ENCODE peak calls at places on chromosomes 16 and 17, in ten cellular contexts. L is lower leg skin; U is transverse colon; W is CD8-positive, alpha-beta T cell; G is IMR-90; I is thoracic aorta; J is cardiac muscle cell; O is choroid plexus epithelial cell; S is mucosa of descending colon; F is AG04450. N is an unnamed sample.

GRCh38 chr16:84484579-84485254 is 19.7 kb downstream of the MEAK7 start:
- DNase-seq in L (peak; percentile 83), U (peak; percentile 55), W (peak; percentile 51), G (peak; percentile 74), I (no peak), J (peak; percentile 78), O (peak; percentile 82), S (peak; percentile 65), F (peak; percentile 36), N (no peak)

GRCh38 chr17:60141111-60142018 is 8.4 kb upstream of the CA4 start:
- DNase-seq in L (no peak), U (no peak), W (no peak), G (peak; percentile 13), I (no peak), J (peak; percentile 46), O (no peak), S (no peak), F (no peak), N (no peak)

GRCh38 chr16:31078597-31079341 is 4.5 kb downstream of the ZNF646 start:
- DNase-seq in L (no peak), U (no peak), W (no peak), G (no peak), I (no peak), J (no peak), O (no peak), S (no peak), F (no peak), N (no peak)

GRCh38 chr17:28416703-28417311 is 10.8 kb upstream of the SLC46A1 start:
- DNase-seq in L (peak; percentile 57), U (peak; percentile 68), W (peak; percentile 66), G (peak; percentile 59), I (no peak), J (peak; percentile 80), O (peak; percentile 83), S (peak; percentile 75), F (peak; percentile 24), N (no peak)

GRCh38 chr16:1878256-1878655 is 6.3 kb upstream of the MEIOB start:
- DNase-seq in L (no peak), U (no peak), W (no peak), G (no peak), I (no peak), J (no peak), O (no peak), S (no peak), F (no peak), N (no peak)

GRCh38 chr16:70746708-70747424 is 54.1 kb downstream of the VAC14 start:
- DNase-seq in L (peak; percentile 93), U (peak; percentile 82), W (no peak), G (peak; percentile 96), I (peak; percentile 64), J (peak; percentile 91), O (peak; percentile 83), S (peak; percentile 80), F (peak; percentile 82), N (peak; percentile 73)

GRCh38 chr17:7017827-7018200 is 5.0 kb upstream of the BCL6B start:
- DNase-seq in L (peak; percentile 87), U (no peak), W (no peak), G (no peak), I (no peak), J (no peak), O (no peak), S (no peak), F (no peak), N (no peak)

GRCh38 chr17:33572615-33573014 is 279.5 kb upstream of the ASIC2 start:
- DNase-seq in L (no peak), U (no peak), W (no peak), G (no peak), I (no peak), J (no peak), O (no peak), S (no peak), F (no peak), N (no peak)

GRCh38 chr16:70693231-70693671 is 7.4 kb upstream of the MTSS2 start:
- DNase-seq in L (no peak), U (no peak), W (no peak), G (no peak), I (no peak), J (no peak), O (no peak), S (no peak), F (no peak), N (no peak)

GRCh38 chr17:72565006-72565405 is 444.2 kb downstream of the SOX9 start:
- DNase-seq in L (no peak), U (no peak), W (no peak), G (no peak), I (no peak), J (no peak), O (no peak), S (no peak), F (no peak), N (no peak)

GRCh38 chr16:78783570-78784079 is 684.2 kb downstream of the WWOX start:
- DNase-seq in L (no peak), U (no peak), W (no peak), G (no peak), I (no peak), J (no peak), O (no peak), S (no peak), F (no peak), N (no peak)

GRCh38 chr16:78780808-78781207 is 681.4 kb downstream of the WWOX start:
- DNase-seq in L (no peak), U (no peak), W (no peak), G (no peak), I (no peak), J (no peak), O (no peak), S (no peak), F (no peak), N (no peak)

GRCh38 chr16:78785218-78785617 is 685.8 kb downstream of the WWOX start:
- DNase-seq in L (no peak), U (no peak), W (no peak), G (no peak), I (no peak), J (no peak), O (no peak), S (no peak), F (no peak), N (no peak)

GRCh38 chr16:78784773-78785172 is 685.3 kb downstream of the WWOX start:
- DNase-seq in L (no peak), U (no peak), W (no peak), G (no peak), I (no peak), J (no peak), O (no peak), S (no peak), F (no peak), N (no peak)

GRCh38 chr16:78782572-78782971 is 683.1 kb downstream of the WWOX start:
- DNase-seq in L (no peak), U (no peak), W (no peak), G (no peak), I (no peak), J (no peak), O (no peak), S (no peak), F (no peak), N (no peak)
- H3K4me3 ChIP-seq in L (no peak overlapping the region), U (no peak overlapping the region), W (no peak overlapping the region), G (no peak overlapping the region), I (no peak overlapping the region), J (no peak overlapping the region), O (no peak overlapping the region), S (no peak overlapping the region), F (no peak overlapping the region), N (no peak overlapping the region)

GRCh38 chr16:28217326-28217725 is 5.6 kb upstream of the XPO6 start:
- DNase-seq in L (no peak), U (no peak), W (no peak), G (no peak), I (no peak), J (no peak), O (no peak), S (no peak), F (no peak), N (no peak)

GRCh38 chr16:28212532-28212873 is 738 bp upstream of the XPO6 start:
- DNase-seq in L (no peak), U (no peak), W (no peak), G (peak; percentile 26), I (no peak), J (peak; percentile 27), O (no peak), S (no peak), F (no peak), N (no peak)

GRCh38 chr16:28213396-28213795 is 1.6 kb upstream of the XPO6 start:
- DNase-seq in L (no peak), U (no peak), W (no peak), G (no peak), I (no peak), J (no peak), O (no peak), S (no peak), F (no peak), N (no peak)

GRCh38 chr16:28219283-28219682 is 7.5 kb upstream of the XPO6 start:
- DNase-seq in L (no peak), U (no peak), W (no peak), G (peak; percentile 61), I (no peak), J (no peak), O (peak; percentile 62), S (no peak), F (no peak), N (no peak)

GRCh38 chr16:28218109-28218508 is 6.3 kb upstream of the XPO6 start:
- DNase-seq in L (no peak), U (peak; percentile 27), W (peak; percentile 77), G (peak; percentile 52), I (no peak), J (peak; percentile 76), O (peak; percentile 78), S (peak; percentile 51), F (peak; percentile 18), N (no peak)
- TF ChIP-seq CTCF in L (no peak), U (peak; percentile 36), W (peak; percentile 66), G (peak; percentile 57), I (peak; percentile 9), J (peak; percentile 65), O (peak; percentile 81), S (no peak), F (peak; percentile 68), N (peak; percentile 70)

DNA sequence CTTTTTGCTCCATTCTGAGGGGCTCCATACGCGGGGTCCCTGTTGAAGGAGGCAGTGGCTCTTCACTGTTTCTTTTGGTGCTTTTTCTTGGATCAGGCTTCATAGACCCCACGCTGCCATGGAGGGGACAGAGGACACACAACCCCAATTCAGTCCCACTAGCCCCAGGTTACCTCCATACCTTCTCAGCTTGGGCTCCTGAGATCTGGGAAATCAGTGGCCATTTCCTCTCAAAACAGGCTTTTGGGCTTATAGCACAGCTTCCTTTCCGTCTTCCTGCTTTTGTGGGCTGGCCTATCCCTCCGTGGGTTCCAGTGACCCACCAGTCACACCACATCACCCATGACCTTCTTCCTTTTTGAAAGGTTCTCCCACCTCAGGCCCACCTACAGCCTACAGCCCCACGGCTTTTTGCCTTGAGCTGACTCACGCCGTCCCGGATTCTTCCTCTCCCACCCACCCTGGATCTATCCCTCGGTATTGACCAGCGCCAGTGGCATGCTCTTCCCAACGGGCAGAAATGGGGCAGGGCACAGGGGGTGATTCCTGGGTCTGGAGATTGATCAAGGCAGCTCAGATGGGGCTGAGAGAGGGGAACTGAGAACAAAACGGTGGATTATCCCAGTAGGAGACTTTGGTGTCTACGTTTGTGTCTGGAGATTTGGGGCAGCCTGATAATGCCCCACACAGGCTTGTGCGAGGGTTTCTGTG is 3.6 kb downstream of the TBX21 start:
- DNase-seq in L (peak; percentile 60), U (no peak), W (peak; percentile 45), G (no peak), I (no peak), J (no peak), O (no peak), S (no peak), F (no peak), N (no peak)
- H3K4me3 ChIP-seq in L (no peak overlapping the region), U (no peak overlapping the region), W (no peak overlapping the region), G (no peak overlapping the region), I (no peak overlapping the region), J (no peak overlapping the region), O (no peak overlapping the region), S (no peak overlapping the region), F (no peak overlapping the region), N (no peak overlapping the region)

GRCh38 chr17:42221886-42222745 is 27.8 kb upstream of the GHDC start:
- DNase-seq in L (peak; percentile 82), U (peak; percentile 44), W (peak; percentile 69), G (peak; percentile 58), I (no peak), J (peak; percentile 78), O (peak; percentile 83), S (peak; percentile 34), F (peak; percentile 13), N (no peak)
- TF ChIP-seq CTCF in L (no peak), U (peak; percentile 51), W (peak; percentile 62), G (peak; percentile 77), I (no peak), J (peak; percentile 79), O (peak; percentile 88), S (peak; percentile 35), F (peak; percentile 80), N (peak; percentile 84)